ENCODE peak calls at places on chromosomes 11 and 22, in seven cellular contexts. G is stimulated activated CD8-positive, alpha-beta memory T cell treated with anti-CD3 and anti-CD28 coated beads, Interleukin-4, amount 100 ng/mL, for 4 hours; X is stomach; O is mucosa of descending colon; L is OCI-LY7; F is H1; Y is CD4-positive, CD25-positive, alpha-beta regulatory T cell. K is an unnamed sample.

GRCh38 chr11:10990637-10991036 is 132.8 kb upstream of the ZBED5 start:
- DNase-seq in F (no peak), Y (no peak), O (no peak), G (no peak), X (no peak), L (no peak), K (no peak)

GRCh38 chr11:70577948-70578347 is 179.6 kb downstream of the CTTN start:
- DNase-seq in O (no peak), Y (no peak), L (no peak), X (no peak), F (no peak), G (no peak), K (no peak)

GRCh38 chr11:77186302-77186701 is 58.3 kb downstream of the MYO7A start:
- DNase-seq in F (no peak), O (no peak), X (no peak), L (no peak), G (no peak), Y (no peak), K (no peak)

GRCh38 chr11:30967579-30967978 is 381.4 kb upstream of the MPPED2 start:
- DNase-seq in X (no peak), L (no peak), G (no peak), O (no peak), F (no peak), Y (no peak), K (no peak)

GRCh38 chr11:45269678-45270077 is 16.5 kb downstream of the SYT13 start:
- DNase-seq in O (no peak), G (no peak), X (no peak), L (no peak), F (no peak), Y (no peak), K (no peak)

GRCh38 chr11:1155274-1155693 is 2.5 kb upstream of the MUC5AC start:
- DNase-seq in G (no peak), L (no peak), F (no peak), O (no peak), Y (no peak), X (no peak), K (no peak)

GRCh38 chr22:30891781-30892180 is 76.8 kb downstream of the MORC2 start:
- DNase-seq in G (no peak), L (no peak), F (no peak), Y (no peak), X (no peak), O (no peak), K (no peak)

GRCh38 chr11:15275141-15275540 is 160.4 kb downstream of the INSC start:
- DNase-seq in G (no peak), O (no peak), F (no peak), X (no peak), Y (no peak), L (no peak), K (no peak)

GRCh38 chr11:66263785-66264184 is 4.7 kb upstream of the RAB1B start:
- DNase-seq in Y (no peak), X (no peak), F (no peak), G (no peak), L (no peak), O (no peak), K (no peak)

GRCh38 chr11:6413791-6414231 is 5.1 kb downstream of the APBB1 start:
- DNase-seq in X (no peak), Y (peak), L (no peak), F (no peak), G (no peak), O (no peak), K (no peak)

GRCh38 chr11:65417702-65418430 is 4.7 kb upstream of the NEAT1 start:
- DNase-seq in L (peak), F (no peak), X (peak), G (no peak), Y (peak), O (peak), K (peak)